ENCODE peak calls at places on chromosomes 13 and 19, in ten cellular contexts. H is iPS DF 6.9; E is activated naive CD4-positive, alpha-beta T cell treated with anti-CD3 and anti-CD28 coated beads, Interleukin-2, amount 10 ng/mL, durations not matched to agents 7 days and 5 days; G is brain microvascular endothelial cell; F is heart right ventricle; W is GM12865; P is 8988T; Y is lower leg skin; A is RPMI7951; D is EL. N is an unnamed sample.

GRCh38 chr19:38433268-38433733 is at the start of gene RYR1:
- DNase-seq in G (peak; percentile 5), Y (peak; percentile 88), F (peak; percentile 27), A (peak; percentile 34), P (no peak), W (peak; percentile 30), H (no peak), E (peak; percentile 63), D (peak; percentile 35), N (peak; percentile 63)

GRCh38 chr13:32165791-32166190 is 134.2 kb downstream of the FRY start:
- DNase-seq in Y (no peak), W (no peak), G (no peak), E (no peak), H (no peak), A (no peak), P (no peak), D (no peak), F (peak; percentile 67), N (no peak)

GRCh38 chr13:36736119-36736726 is 62.4 kb downstream of the SERTM1 start:
- DNase-seq in P (peak; percentile 15), W (peak; percentile 54), H (peak; percentile 7), E (peak; percentile 51), G (peak; percentile 45), D (peak; percentile 46), A (peak; percentile 50), F (peak; percentile 40), Y (no peak), N (peak; percentile 29)

GRCh38 chr19:46787331-46788100 is 878 bp downstream of the SLC1A5 start:
- DNase-seq in P (no peak), E (peak; percentile 59), W (peak; percentile 45), Y (peak; percentile 91), H (no peak), D (peak; percentile 78), G (peak; percentile 24), A (peak; percentile 73), F (peak; percentile 44), N (peak; percentile 53)

GRCh38 chr13:60372141-60372540 is 24.9 kb upstream of the TDRD3 start:
- DNase-seq in P (no peak), G (no peak), Y (no peak), W (no peak), F (no peak), H (no peak), A (no peak), E (no peak), D (no peak), N (no peak)

GRCh38 chr13:51814825-51815650 is 11.1 kb upstream of the DHRS12 start:
- DNase-seq in D (peak; percentile 63), E (peak; percentile 88), F (peak; percentile 66), G (peak; percentile 53), A (peak; percentile 56), W (peak; percentile 87), P (peak; percentile 55), H (no peak), Y (no peak), N (peak; percentile 82)

GRCh38 chr13:46057251-46058015 is 4.9 kb upstream of the ZC3H13 start:
- DNase-seq in E (no peak), D (peak; percentile 23), P (no peak), W (no peak), A (peak; percentile 75), G (peak; percentile 27), F (no peak), H (no peak), Y (no peak), N (no peak)

GRCh38 chr13:25738342-25738771 is 313.5 kb downstream of the SHISA2 start:
- DNase-seq in P (no peak), W (no peak), F (no peak), G (peak; percentile 46), D (peak; percentile 56), H (no peak), Y (no peak), E (no peak), A (peak; percentile 87), N (no peak)

GRCh38 chr13:50255639-50256038 is 240.4 kb downstream of the KCNRG start:
- DNase-seq in H (no peak), P (no peak), A (peak; percentile 34), E (no peak), G (no peak), D (no peak), F (no peak), Y (no peak), W (peak; percentile 6), N (no peak)

GRCh38 chr13:62407871-62408270 is 992.2 kb upstream of the PCDH20 start:
- DNase-seq in D (no peak), H (no peak), E (no peak), W (no peak), P (no peak), F (no peak), Y (no peak), G (no peak), A (no peak), N (no peak)

N was measured in activated CD4-positive, alpha-beta memory T cell treated with anti-CD3 and anti-CD28 coated beads, Interleukin-2, amount 10 ng/mL, durations not matched to agents 7 days and 5 days.